ENCODE peak calls at places on chromosomes 12 and 14, in eight cellular contexts. C is endodermal cell, B is left ventricle myocardium inferior, S is stomach, A is cardiac muscle cell, V is right cardiac atrium, F is tibial artery, J is vagina. L is an unnamed sample. For H3K9me3 and H3K27me3, the result is how much of the 10 kb centered on the place peaks cover.

GRCh38 chr12:2323538-2324261 is 270.9 kb downstream of the CACNA1C start:
- DNase-seq in S (no peak), J (no peak), V (no peak), F (no peak), A (peak), C (no peak), B (no peak), L (peak)

GRCh38 chr14:32567543-32568384 is 238.7 kb downstream of the AKAP6 start:
- DNase-seq in B (no peak), A (peak), S (no peak), C (no peak), F (no peak), V (no peak), J (no peak), L (peak)

GRCh38 chr14:79702197-79702596 is 509.1 kb downstream of the DIO2 start:
- DNase-seq in V (no peak), F (no peak), B (no peak), A (no peak), S (no peak), J (no peak), C (no peak), L (no peak)

GRCh38 chr14:70635971-70636595 is 5.6 kb upstream of the TTC9 start:
- DNase-seq in S (no peak), J (no peak), C (no peak), F (no peak), B (no peak), V (no peak), A (no peak), L (no peak)

GRCh38 chr14:36068777-36069534 is 107.6 kb downstream of the PTCSC3 start:
- DNase-seq in A (peak), B (no peak), V (no peak), J (no peak), S (no peak), C (no peak), F (no peak), L (peak)

GRCh38 chr12:108240027-108240785 is 98.9 kb downstream of the CMKLR1 start:
- DNase-seq in J (no peak), V (no peak), A (no peak), B (no peak), C (peak), F (no peak), S (no peak), L (no peak)

GRCh38 chr12:39937119-39937518 is 168.8 kb downstream of the SLC2A13 start:
- DNase-seq in C (no peak), V (no peak), J (no peak), B (no peak), F (no peak), S (no peak), A (no peak), L (no peak)

GRCh38 chr12:118126119-118126757 is 9.7 kb upstream of the PEBP1 start:
- DNase-seq in F (no peak), J (no peak), V (peak), B (peak), C (no peak), A (no peak), S (peak), L (no peak)

DNA sequence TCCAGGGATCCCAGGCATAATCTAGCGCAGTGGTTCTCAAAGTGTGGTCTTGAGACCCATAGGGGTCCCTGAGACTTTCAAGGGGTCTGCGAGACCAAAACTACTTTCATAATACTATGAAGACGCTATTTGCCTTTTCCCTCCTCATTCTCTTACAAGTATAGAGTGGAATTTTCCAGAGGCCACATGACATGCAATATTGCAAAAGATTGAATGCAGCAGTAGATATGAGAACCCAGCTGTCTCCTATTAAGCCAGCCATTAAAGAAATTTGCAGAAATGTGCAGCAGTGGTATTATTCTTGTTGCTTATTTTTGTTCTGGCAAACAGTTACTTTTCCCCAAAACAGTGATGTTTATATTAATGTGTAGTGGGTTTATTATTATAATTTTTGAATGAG is 62.8 kb downstream of the VWF start:
- DNase-seq in S (no peak), C (no peak), V (no peak), B (no peak), J (no peak), A (peak), F (no peak), L (no peak)
- H3K9me3 ChIP-seq in S (under half), C (under half), V (under half), B (under half), J (under half), A (under half), F (under half), L (under half)

DNA sequence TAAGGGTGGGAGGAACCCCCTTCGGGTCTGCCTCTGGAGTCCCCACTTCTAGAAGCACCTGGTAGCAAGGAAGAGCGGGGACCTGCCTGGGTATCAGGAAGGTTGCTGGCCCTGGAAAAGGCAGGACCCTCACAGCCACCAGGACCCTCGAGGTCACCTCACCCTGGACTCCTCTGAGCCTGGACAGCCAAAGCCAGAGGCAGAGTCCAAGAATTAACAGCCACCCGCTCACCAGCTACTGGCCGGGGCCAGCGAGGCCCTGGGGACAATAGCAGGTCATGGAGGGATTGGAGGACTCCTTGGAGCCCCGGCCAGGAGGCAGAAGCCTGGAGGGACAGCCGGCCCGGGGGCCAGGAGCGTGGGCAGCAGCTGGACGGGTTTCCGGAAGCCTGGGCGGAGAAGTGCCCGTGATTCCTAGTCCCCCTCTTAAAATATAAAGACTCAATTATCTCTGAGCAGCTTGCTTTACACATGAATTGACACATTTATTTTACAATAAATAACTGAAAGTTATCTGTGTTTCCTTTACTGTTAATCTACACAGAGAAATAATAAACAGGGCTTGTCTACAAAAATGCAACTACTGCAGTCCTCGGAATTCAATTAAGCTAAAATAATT is 17.5 kb downstream of the BCL11B start:
- DNase-seq in C (no peak), F (peak), B (no peak), J (no peak), A (no peak), V (no peak), S (no peak), L (no peak)
- H3K27me3 ChIP-seq in C (under half), F (under half), B (half or more), J (under half), A (under half), V (under half), S (half or more), L (under half)

GRCh38 chr12:68809190-68810026 is 1.4 kb downstream of the MDM2 start:
- DNase-seq in S (no peak), F (no peak), V (no peak), C (no peak), B (no peak), A (no peak), J (no peak), L (peak)
- H3K9me3 ChIP-seq in S (under half), F (under half), V (under half), C (under half), B (under half), A (under half), J (under half), L (under half)

DNA sequence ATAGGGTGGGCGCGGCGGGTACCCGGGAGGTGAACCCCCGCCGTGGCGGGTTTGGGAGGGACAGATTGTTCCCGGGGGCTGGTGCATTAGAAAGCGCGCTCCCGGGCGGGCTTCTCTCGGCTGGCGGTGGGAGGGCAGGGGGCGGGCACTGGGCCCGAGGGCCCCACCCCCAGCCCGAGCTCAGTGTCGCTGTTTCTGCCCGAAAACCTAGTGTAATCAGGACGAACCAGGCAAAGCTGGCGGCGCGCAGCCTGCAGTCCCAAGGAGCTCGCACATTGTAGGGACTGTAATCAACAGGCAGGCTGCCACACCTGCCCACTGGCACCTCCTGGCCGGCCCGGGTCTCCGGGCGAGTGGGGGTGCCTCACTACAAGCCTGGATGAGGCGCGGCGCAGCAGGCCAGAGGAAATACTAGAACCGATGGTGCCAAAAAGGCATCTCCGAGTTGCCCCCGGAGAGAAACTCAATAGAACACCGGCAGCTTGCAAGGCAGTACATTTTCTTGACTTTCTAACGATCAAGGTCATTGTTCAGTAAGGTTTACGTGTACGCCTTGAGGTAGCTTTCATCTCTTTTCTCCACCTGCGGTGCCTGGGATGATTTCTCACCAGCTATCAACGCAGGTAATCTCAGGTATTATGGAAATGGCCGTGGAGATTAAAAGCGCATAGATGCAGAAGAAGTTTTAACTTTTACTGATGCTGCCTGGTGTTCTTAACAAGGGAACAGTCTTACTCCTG is 845 bp upstream of the SPTB start:
- DNase-seq in V (peak), J (no peak), F (peak), S (peak), A (peak), C (peak), B (peak), L (no peak)
- H3K27me3 ChIP-seq in V (under half), J (under half), F (under half), S (half or more), A (half or more), C (half or more), B (half or more), L (under half)

DNA sequence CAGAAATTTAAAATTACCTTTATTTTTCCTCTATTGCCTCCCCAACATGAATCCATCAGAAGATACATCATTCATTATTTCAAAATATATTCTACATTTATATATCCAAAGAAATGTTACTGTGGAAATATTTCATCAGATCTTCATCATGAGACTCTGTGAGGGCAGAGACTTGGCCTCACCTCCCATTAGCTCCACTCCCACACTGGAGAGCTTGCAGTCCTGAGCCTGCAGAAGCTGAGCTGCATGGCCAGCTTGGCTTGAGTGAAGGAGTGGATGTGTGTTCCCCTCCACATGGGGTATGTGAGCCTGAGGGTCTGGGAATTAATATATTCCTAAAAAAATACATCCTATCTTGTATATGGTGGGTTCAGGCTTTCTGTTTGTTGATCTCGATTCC is 961.9 kb downstream of the TMEM121 start:
- DNase-seq in C (no peak), F (no peak), V (no peak), A (no peak), B (no peak), J (no peak), S (no peak), L (no peak)
- H3K9me3 ChIP-seq in C (half or more), F (under half), V (under half), A (under half), B (under half), J (under half), S (under half), L (under half)